ENCODE peak calls at places on chromosomes 1 and 21, in four cellular contexts. E, Y, N and O are unnamed samples.

GRCh38 chr1:157418231-157418630 is 134.1 kb downstream of the FCRL5 start:
- DNase-seq in Y (no peak), E (no peak), N (no peak), O (no peak)

GRCh38 chr1:225426395-225427248 is 1.2 kb downstream of the LBR start:
- DNase-seq in N (no peak), E (no peak), Y (peak), O (no peak)

GRCh38 chr1:231628207-231628876 is 1.8 kb downstream of the DISC1 start:
- DNase-seq in N (no peak), Y (no peak), E (peak), O (no peak)

GRCh38 chr1:205438213-205439158 is 16.6 kb upstream of the LEMD1 start:
- DNase-seq in Y (peak), N (no peak), E (peak), O (peak)

GRCh38 chr1:228420968-228421826 is 4.5 kb upstream of the TRIM17 start:
- DNase-seq in Y (peak), E (no peak), N (no peak), O (no peak)

GRCh38 chr21:34524671-34525601 is 12.9 kb upstream of the KCNE1 start:
- DNase-seq in Y (no peak), E (no peak), N (no peak), O (peak)

GRCh38 chr21:42818328-42818749 is 61.0 kb downstream of the WDR4 start:
- DNase-seq in N (no peak), Y (peak), E (peak), O (peak)

GRCh38 chr1:24501371-24502167 is 1.1 kb upstream of the RCAN3 start:
- DNase-seq in Y (peak), E (no peak), N (no peak), O (no peak)

GRCh38 chr1:74426208-74426932 is 86.0 kb downstream of the LRRC53 start:
- DNase-seq in Y (no peak), E (no peak), N (no peak), O (no peak)

GRCh38 chr21:28798798-28799197 is 193.9 kb downstream of the LTN1 start:
- DNase-seq in N (no peak), E (no peak), Y (no peak), O (no peak)

GRCh38 chr21:38944903-38945302 is 139.2 kb downstream of the ETS2 start:
- DNase-seq in Y (no peak), E (no peak), N (no peak), O (peak)

GRCh38 chr1:28835237-28835650 is 23.3 kb downstream of the OPRD1 start:
- DNase-seq in E (no peak), N (no peak), Y (no peak), O (no peak)

GRCh38 chr1:113490384-113490783 is 100.1 kb downstream of the MAGI3 start:
- DNase-seq in E (no peak), N (no peak), Y (no peak), O (no peak)

GRCh38 chr1:26959722-26960624 is at the start of gene KDF1:
- DNase-seq in E (no peak), N (no peak), Y (peak), O (peak)

GRCh38 chr1:26959270-26959669 is 998 bp downstream of the KDF1 start:
- DNase-seq in E (no peak), N (no peak), Y (no peak), O (no peak)

GRCh38 chr1:26961826-26962225 is 1.6 kb upstream of the KDF1 start:
- DNase-seq in Y (no peak), N (no peak), E (peak), O (no peak)

GRCh38 chr1:26957306-26957705 is 3.0 kb downstream of the KDF1 start:
- DNase-seq in Y (no peak), N (no peak), E (no peak), O (no peak)

GRCh38 chr1:26960625-26960966 is 328 bp upstream of the KDF1 start:
- DNase-seq in N (no peak), E (no peak), Y (no peak), O (no peak)
- TF ChIP-seq ATF2 in N (no peak), E (no peak), Y (no peak), O (no peak)

DNA sequence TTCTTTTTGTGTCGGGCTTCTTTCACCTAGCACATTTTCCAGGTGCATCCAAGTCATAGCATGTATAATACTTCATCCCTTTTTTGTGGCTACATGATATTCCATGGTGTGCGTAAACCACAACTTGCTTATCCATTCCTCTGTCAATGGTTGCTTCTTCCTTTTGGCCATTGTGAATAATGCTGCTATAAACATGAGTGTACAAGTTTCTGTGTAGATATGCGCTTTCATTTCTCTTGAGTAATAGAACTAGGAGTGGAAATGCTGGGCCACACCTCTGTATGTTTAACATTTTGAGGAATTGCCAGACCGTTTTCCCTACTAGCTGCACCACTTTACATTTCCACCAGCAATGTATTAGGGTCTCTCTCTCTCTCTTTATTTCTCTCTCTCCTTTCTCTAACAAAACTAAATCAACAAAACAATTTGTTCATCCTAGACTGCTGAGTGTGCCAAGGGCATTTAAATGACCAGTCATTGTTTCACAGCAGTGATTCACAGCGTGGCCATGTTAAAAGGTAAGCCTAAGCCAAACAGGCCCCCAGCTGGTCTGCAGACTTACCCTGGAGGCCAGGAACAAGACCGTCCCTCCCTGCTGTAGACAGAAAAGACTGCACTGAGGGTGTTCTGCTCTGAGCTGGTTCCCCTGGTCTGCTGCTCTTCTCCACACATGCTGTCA is 53.2 kb upstream of the LYST start:
- DNase-seq in N (no peak), Y (no peak), E (no peak), O (no peak)
- TF ChIP-seq NR2C2 in N (no peak), Y (no peak), E (no peak), O (no peak)

DNA sequence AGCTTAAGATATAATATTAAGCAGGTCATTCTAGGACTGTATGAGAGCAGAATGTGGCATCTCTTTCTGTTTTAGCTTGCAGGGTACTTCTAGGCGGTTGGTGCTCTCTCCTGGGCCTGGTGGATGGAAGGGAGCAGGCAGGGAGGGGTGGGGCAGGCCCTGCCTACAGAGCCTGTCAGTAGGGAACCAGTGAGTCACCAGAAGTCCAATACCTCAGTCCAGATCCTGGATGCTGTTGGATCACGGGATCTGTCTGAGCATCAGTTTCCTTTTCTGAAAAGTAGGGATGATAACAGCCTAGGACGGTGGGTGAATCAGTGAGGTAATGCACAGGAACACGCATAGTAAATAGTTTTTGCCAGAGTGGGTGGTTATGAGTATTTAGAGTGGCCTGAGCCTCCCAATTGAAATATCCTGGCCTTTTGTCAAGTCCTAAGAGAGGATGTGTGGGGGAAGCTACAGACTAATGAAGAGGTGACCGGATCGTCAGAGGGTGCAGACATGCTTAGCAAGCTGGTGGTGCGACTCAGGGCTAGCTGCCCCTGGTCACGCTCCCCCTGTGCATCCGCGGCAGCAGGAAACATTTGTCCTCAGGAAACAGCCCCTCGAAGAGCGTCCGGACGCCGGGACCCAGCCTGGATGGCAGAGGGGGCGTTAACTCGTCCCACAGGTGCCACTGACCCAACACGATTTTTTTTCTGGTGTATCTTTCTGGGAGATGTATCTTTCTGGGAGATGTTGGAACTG is 23.9 kb downstream of the NAV1 start:
- DNase-seq in N (no peak), Y (no peak), E (no peak), O (no peak)
- TF ChIP-seq ATF2 in N (no peak), Y (no peak), E (no peak), O (no peak)

GRCh38 chr1:97451944-97452343 is 468.9 kb downstream of the DPYD start:
- DNase-seq in E (no peak), Y (no peak), N (no peak), O (no peak)
- TF ChIP-seq NR2C2 in E (no peak), Y (no peak), N (no peak), O (no peak)

GRCh38 chr1:176559474-176560390 is 96.8 kb downstream of the PAPPA2 start:
- DNase-seq in Y (peak), N (no peak), E (peak), O (peak)
- TF ChIP-seq ATF2 in Y (no peak), N (no peak), E (no peak), O (no peak)

GRCh38 chr1:38018864-38019343 is 6.4 kb downstream of the UTP11 start:
- DNase-seq in E (peak), Y (no peak), N (no peak), O (no peak)
- TF ChIP-seq NR2C2 in E (no peak), Y (no peak), N (no peak), O (no peak)